ENCODE peak calls at places on chromosomes 16 and 17, in five cellular contexts. U is foreskin fibroblast; M is fibroblast of lung; Q is neural crest cell; H is CD4-positive, alpha-beta T cell. A is an unnamed sample.

GRCh38 chr16:65124596-65124995 is 2.7 kb upstream of the CDH11 start:
- DNase-seq in U (no peak), M (no peak), Q (no peak), H (no peak), A (no peak)

GRCh38 chr17:18246109-18246725 is 12.3 kb downstream of the FLII start:
- DNase-seq in U (no peak), M (no peak), Q (no peak), H (no peak), A (no peak)

GRCh38 chr17:6648181-6648580 is 3.2 kb downstream of the MED31 start:
- DNase-seq in U (no peak), M (no peak), Q (no peak), H (no peak), A (no peak)

GRCh38 chr17:59707182-59707970 is at the start of the genes PTRH2 and VMP1:
- DNase-seq in U (peak), M (peak), Q (peak), H (peak), A (peak)

GRCh38 chr16:58459344-58460218 is 40.4 kb upstream of the NDRG4 start:
- DNase-seq in U (peak), M (peak), Q (no peak), H (no peak), A (no peak)

GRCh38 chr17:74442670-74443515 is 11.0 kb downstream of the GPRC5C start:
- DNase-seq in U (no peak), M (no peak), Q (no peak), H (no peak), A (peak)

GRCh38 chr17:38982858-38983746 is 15.9 kb upstream of the FBXO47 start:
- DNase-seq in U (peak), M (peak), Q (peak), H (no peak), A (no peak)

GRCh38 chr17:48181653-48182052 is 74.1 kb downstream of the SNX11 start:
- DNase-seq in U (peak), M (peak), Q (no peak), H (no peak), A (no peak)

GRCh38 chr16:50636865-50637374 is 44.2 kb downstream of the SNX20 start:
- DNase-seq in U (no peak), M (no peak), Q (no peak), H (no peak), A (no peak)

GRCh38 chr16:17301593-17302135 is 169.1 kb downstream of the XYLT1 start:
- DNase-seq in U (no peak), M (no peak), Q (no peak), H (no peak), A (no peak)

GRCh38 chr16:26668026-26668425 is 398.7 kb upstream of the C16orf82 start:
- DNase-seq in U (no peak), M (no peak), Q (no peak), H (no peak), A (no peak)

GRCh38 chr17:8288336-8289102 is at the start of gene RANGRF:
- DNase-seq in U (peak), M (peak), Q (peak), H (peak), A (peak)

GRCh38 chr17:49546546-49547535 is 28.8 kb upstream of the NXPH3 start:
- DNase-seq in U (no peak), M (no peak), Q (no peak), H (no peak), A (no peak)

GRCh38 chr16:54173489-54173888 is 113.1 kb downstream of the IRX3 start:
- DNase-seq in U (no peak), M (no peak), Q (no peak), H (no peak), A (no peak)

GRCh38 chr17:48809182-48809581 is 7.8 kb downstream of the TTLL6 start:
- DNase-seq in U (no peak), M (no peak), Q (no peak), H (no peak), A (no peak)

GRCh38 chr16:50303041-50303604 is 36.8 kb downstream of the ADCY7 start:
- DNase-seq in U (no peak), M (peak), Q (no peak), H (no peak), A (peak)

GRCh38 chr17:31544186-31544585 is 152.7 kb downstream of the RAB11FIP4 start:
- DNase-seq in U (no peak), M (no peak), Q (no peak), H (no peak), A (no peak)

GRCh38 chr17:49753959-49754391 is 10.0 kb downstream of the FAM117A start:
- DNase-seq in U (no peak), M (no peak), Q (no peak), H (no peak), A (no peak)

GRCh38 chr17:41724476-41725030 is 9.9 kb downstream of the HAP1 start:
- DNase-seq in U (no peak), M (no peak), Q (no peak), H (no peak), A (no peak)

GRCh38 chr16:12145918-12146317 is 169.4 kb downstream of the SNX29 start:
- DNase-seq in U (no peak), M (peak), Q (no peak), H (no peak), A (no peak)

GRCh38 chr17:17067277-17067676 is 25.0 kb downstream of the MPRIP start:
- DNase-seq in U (no peak), M (peak), Q (no peak), H (no peak), A (no peak)

GRCh38 chr17:66677201-66677981 is 157.5 kb upstream of the CACNG5 start:
- DNase-seq in U (peak), M (peak), Q (no peak), H (no peak), A (no peak)

GRCh38 chr16:84569382-84569987 is 48.4 kb downstream of the COTL1 start:
- DNase-seq in U (no peak), M (no peak), Q (no peak), H (no peak), A (no peak)

GRCh38 chr17:17091856-17092756 is 49.8 kb downstream of the MPRIP start:
- DNase-seq in U (no peak), M (no peak), Q (no peak), H (no peak), A (no peak)

GRCh38 chr16:47377156-47377555 is 83.7 kb downstream of the ITFG1 start:
- DNase-seq in U (no peak), M (peak), Q (no peak), H (no peak), A (no peak)

GRCh38 chr17:77492446-77493237 is 351.9 kb downstream of the SEC14L1 start:
- DNase-seq in U (no peak), M (no peak), Q (no peak), H (no peak), A (peak)

GRCh38 chr17:2808367-2809335 is 12.4 kb downstream of the RAP1GAP2 start:
- DNase-seq in U (no peak), M (no peak), Q (no peak), H (no peak), A (peak)

GRCh38 chr17:10029129-10029528 is 124.1 kb upstream of the RCVRN start:
- DNase-seq in U (no peak), M (no peak), Q (no peak), H (no peak), A (no peak)

GRCh38 chr17:61392679-61393078 is 7.0 kb upstream of the TBX2 start:
- DNase-seq in U (no peak), M (no peak), Q (no peak), H (no peak), A (no peak)

GRCh38 chr17:61394630-61395408 is 4.8 kb upstream of the TBX2 start:
- DNase-seq in U (no peak), M (no peak), Q (no peak), H (no peak), A (no peak)

GRCh38 chr17:61395409-61395982 is 4.1 kb upstream of the TBX2 start:
- DNase-seq in U (no peak), M (no peak), Q (no peak), H (no peak), A (no peak)

GRCh38 chr17:61393550-61393903 is 6.1 kb upstream of the TBX2 start:
- DNase-seq in U (no peak), M (no peak), Q (no peak), H (no peak), A (no peak)

DNA sequence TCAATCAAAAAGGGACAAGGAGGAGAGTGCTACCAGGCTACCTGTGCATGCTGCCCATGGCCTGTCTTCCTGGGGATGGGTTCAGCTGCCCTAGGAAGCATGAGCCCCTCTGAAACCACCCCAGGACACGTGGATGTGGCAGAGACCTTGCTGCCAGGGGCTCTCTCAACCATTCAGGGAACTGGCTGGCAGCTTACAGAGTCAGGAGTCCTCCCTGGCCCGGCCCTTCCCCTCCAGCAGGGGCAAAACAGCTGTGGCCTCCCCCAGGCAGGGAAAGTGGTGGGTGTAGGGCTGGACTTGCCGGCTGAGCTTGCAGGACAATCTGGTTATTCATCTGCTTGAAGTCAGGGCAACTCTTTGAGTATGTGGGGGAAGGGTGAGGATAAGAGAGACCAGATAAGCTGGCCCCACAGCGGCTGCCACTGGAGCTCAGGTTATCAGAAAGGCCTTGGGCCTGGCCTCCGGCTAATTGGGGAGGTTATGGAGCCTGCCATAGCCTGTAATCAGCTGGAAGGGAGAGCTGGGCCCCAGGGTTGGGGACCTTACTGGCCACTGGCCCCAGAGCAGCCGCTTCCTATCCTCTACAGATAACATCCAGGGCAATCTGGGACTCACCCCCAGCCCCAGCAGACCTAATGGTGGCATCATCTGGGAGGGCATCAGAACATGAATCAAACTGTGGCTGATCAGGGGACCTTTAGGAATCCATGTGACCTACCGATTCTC is 5.6 kb upstream of the TBX2 start:
- DNase-seq in U (peak), M (peak), Q (no peak), H (no peak), A (no peak)
- TF ChIP-seq CTCF in U (no peak), M (no peak), Q (peak), H (no peak), A (no peak)

DNA sequence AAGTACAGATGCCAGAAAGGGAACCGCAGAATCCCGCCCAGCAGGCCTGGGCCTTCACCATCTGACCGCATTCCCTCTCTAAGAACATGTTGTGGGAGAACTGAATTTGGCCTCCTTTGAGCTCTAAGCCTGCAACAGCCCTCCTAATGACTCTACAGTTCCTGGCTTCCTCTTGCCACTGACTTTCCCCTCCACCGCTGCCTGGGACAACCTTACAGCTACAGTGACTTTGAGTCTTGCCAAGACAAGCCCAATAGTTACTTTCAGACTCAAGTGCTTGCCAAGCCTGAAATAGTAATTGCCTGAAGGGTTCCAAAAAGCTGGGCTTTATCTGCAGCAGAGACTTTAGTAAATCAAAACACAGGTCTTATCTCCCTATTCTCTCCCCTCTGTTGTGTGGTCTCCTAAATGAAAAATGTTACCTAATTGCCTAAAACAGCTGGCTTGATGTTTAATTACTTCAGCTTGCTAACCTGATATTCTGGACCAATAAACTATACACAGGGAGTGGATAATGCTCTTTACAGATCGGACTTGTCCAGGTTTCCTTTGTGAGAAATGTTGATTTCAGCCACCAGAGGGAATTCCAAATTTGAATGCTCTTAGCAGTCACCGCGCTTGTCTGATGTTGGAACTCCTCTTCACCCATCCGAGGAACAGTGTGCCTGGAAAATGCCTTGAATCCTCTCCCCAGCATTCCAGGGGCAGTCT is 85.1 kb upstream of the TBX2 start:
- DNase-seq in U (peak), M (peak), Q (no peak), H (no peak), A (peak)
- TF ChIP-seq CTCF in U (no peak), M (peak), Q (peak), H (no peak), A (no peak)

GRCh38 chr16:71276589-71277334 is 12.4 kb downstream of the CMTR2 start:
- DNase-seq in U (no peak), M (no peak), Q (no peak), H (no peak), A (no peak)

DNA sequence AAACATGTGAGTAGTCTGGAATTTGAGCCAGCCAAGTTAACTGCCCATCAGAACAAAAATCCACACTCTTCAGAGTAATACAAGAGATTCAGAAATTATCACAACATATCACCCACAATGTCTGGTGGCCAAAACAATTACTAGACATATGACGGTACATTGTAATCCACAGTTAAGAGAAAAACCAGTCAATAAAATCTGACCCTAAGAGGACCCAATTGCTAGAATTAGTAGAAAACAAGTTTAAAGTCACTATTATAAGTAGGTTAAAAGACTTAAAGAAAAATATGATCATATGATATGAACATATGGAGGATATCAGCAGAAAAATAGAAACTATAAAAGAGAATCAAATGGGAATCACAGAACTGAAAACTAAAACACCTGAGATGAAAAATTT is 15.8 kb downstream of the CMTR2 start:
- DNase-seq in U (no peak), M (no peak), Q (no peak), H (no peak), A (no peak)
- TF ChIP-seq CTCF in U (no peak), M (no peak), Q (no peak), H (no peak), A (no peak)

DNA sequence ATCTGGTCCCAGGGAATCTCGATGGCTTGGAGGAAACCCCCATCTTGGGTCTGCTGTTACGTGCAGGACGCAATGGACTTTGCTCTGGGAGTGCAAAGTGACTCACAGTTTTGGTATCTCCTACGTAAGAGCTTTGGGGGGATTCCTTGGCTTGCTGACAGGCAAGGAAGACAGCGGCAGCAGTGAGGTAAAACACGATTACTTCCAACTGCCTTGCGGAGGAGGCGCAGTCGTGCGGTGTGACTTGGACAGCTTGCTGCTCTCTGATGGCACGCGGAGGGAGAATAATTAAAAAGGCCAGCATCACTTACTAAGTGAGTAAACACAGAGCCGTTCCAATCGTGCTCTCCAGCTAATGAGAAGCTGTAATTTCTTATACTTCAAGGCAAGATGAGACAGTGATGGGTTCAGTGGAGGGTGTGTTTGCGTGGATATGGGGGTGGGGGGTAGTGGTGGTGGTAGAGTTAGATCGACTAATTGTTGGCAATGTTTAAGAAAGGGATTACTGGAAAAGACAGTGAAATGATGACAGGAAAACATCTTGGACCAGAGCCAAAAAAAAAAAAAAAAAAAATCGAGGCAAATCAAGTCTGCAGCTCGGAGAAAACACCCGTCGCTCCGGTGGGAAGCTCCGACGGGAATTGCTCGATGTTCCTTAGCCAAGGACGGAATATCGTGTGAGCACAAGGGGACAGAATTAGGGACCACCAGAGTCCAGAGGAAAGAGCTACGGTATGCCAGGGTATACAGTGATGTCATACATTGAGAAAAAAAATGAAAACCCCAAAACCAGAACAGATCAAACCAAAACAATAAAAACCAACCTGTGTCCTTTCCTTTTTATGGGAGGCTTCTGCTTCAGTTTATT is 184.9 kb upstream of the ZFHX3 start:
- DNase-seq in U (peak), M (peak), Q (no peak), H (no peak), A (peak)
- TF ChIP-seq CTCF in U (no peak), M (no peak), Q (no peak), H (no peak), A (no peak)

GRCh38 chr16:2764718-2765117 is 12.3 kb downstream of the SRRM2 start:
- DNase-seq in U (no peak), M (no peak), Q (no peak), H (no peak), A (no peak)
- TF ChIP-seq CTCF in U (no peak), M (no peak), Q (no peak), H (no peak), A (no peak)

GRCh38 chr17:55689672-55690071 is 33.0 kb downstream of the TMEM100 start:
- DNase-seq in U (no peak), M (no peak), Q (no peak), H (no peak), A (no peak)

GRCh38 chr17:55687037-55687436 is 35.6 kb downstream of the TMEM100 start:
- DNase-seq in U (no peak), M (no peak), Q (no peak), H (no peak), A (no peak)

GRCh38 chr17:55690105-55690508 is 32.6 kb downstream of the TMEM100 start:
- DNase-seq in U (peak), M (no peak), Q (no peak), H (no peak), A (no peak)

GRCh38 chr17:55691666-55692065 is 31.0 kb downstream of the TMEM100 start:
- DNase-seq in U (no peak), M (no peak), Q (no peak), H (no peak), A (no peak)

DNA sequence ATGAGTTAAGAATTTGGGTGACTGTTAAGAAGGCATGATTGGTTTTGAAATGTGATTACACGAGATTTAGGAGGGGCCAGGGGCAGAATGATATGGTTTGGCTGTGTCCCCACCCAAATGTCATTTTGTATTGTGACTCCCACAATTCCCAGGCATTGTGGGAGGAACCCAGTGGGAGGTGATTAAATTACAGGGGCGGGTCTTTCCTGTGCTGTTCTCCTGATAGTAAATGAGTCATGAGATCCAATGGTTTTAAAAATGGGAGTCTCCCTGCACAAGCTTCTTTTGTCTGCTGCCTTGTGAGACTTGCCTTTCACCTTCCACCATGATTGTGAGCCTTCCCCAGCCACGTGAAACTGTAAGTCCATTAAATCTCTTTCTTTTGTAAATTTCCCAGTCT is 34.6 kb downstream of the TMEM100 start:
- DNase-seq in U (no peak), M (no peak), Q (no peak), H (no peak), A (no peak)
- TF ChIP-seq CTCF in U (no peak), M (no peak), Q (no peak), H (no peak), A (no peak)